ENCODE peak calls at places on chromosomes 3 and 15, in ten cellular contexts. S is GM23338; P is psoas muscle; V is H9; Y is mammary epithelial cell; E is CD8-positive, alpha-beta T cell; I is transverse colon; Z is pancreas; Q is ovary; L is kidney. C is an unnamed sample.

GRCh38 chr3:170414202-170414663 is 4.4 kb upstream of the CLDN11 start:
- DNase-seq in V (no peak), I (no peak), Q (no peak), Z (no peak), S (peak), Y (peak), P (no peak), E (peak), L (no peak), C (no peak)

GRCh38 chr3:64716110-64716509 is 28.3 kb upstream of the ADAMTS9 start:
- DNase-seq in E (no peak), L (no peak), I (no peak), Q (no peak), V (no peak), S (no peak), P (no peak), Y (no peak), Z (no peak), C (no peak)

GRCh38 chr3:120198305-120198878 is 86.6 kb downstream of the GPR156 start:
- DNase-seq in L (no peak), V (no peak), P (no peak), S (no peak), Z (no peak), Y (peak), I (no peak), E (no peak), Q (no peak), C (no peak)

GRCh38 chr15:86115138-86115801 is 35.6 kb downstream of the AGBL1 start:
- DNase-seq in Q (no peak), I (no peak), Z (no peak), S (peak), V (no peak), Y (no peak), L (no peak), E (no peak), P (no peak), C (no peak)

GRCh38 chr3:150142936-150143335 is 172.2 kb upstream of the PFN2 start:
- DNase-seq in I (no peak), Z (no peak), P (no peak), E (no peak), S (no peak), Y (no peak), L (no peak), Q (no peak), V (no peak), C (no peak)

GRCh38 chr15:98503970-98504369 is 144.4 kb upstream of the IGF1R start:
- DNase-seq in L (no peak), P (no peak), V (no peak), Y (no peak), S (no peak), Z (no peak), I (no peak), Q (no peak), E (no peak), C (no peak)

GRCh38 chr3:149621218-149622005 is 36.4 kb downstream of the WWTR1 start:
- DNase-seq in I (no peak), Y (peak), E (no peak), L (no peak), Q (no peak), P (no peak), V (no peak), S (peak), Z (no peak), C (no peak)

GRCh38 chr3:152968388-152969024 is 133.6 kb downstream of the P2RY1 start:
- DNase-seq in V (no peak), Z (no peak), E (no peak), L (no peak), Y (peak), Q (no peak), I (no peak), P (no peak), S (no peak), C (no peak)

GRCh38 chr3:143090486-143090885 is 29.1 kb upstream of the CHST2 start:
- DNase-seq in Y (no peak), Q (no peak), E (no peak), V (no peak), I (no peak), Z (no peak), L (no peak), S (no peak), P (peak), C (no peak)

GRCh38 chr3:177928156-177928555 is 608.1 kb upstream of the KCNMB2 start:
- DNase-seq in P (no peak), Y (peak), Q (no peak), S (no peak), L (no peak), Z (no peak), V (no peak), E (no peak), I (no peak), C (no peak)

GRCh38 chr3:134035836-134036235 is 6.1 kb upstream of the SLCO2A1 start:
- DNase-seq in I (no peak), E (no peak), L (no peak), Q (no peak), V (peak), Y (no peak), P (no peak), S (no peak), Z (no peak), C (no peak)

GRCh38 chr3:87227835-87228144 is 681 bp downstream of the CHMP2B start:
- DNase-seq in Q (no peak), Z (no peak), E (no peak), Y (no peak), P (no peak), S (peak), V (no peak), L (no peak), I (no peak), C (no peak)

GRCh38 chr15:40042791-40043320 is 3.9 kb upstream of the SRP14 start:
- DNase-seq in V (no peak), I (no peak), Y (no peak), Z (no peak), P (no peak), E (no peak), L (no peak), S (no peak), Q (no peak), C (no peak)

GRCh38 chr15:67049351-67050044 is 15.9 kb upstream of the SMAD3 start:
- DNase-seq in E (no peak), P (no peak), S (no peak), Q (no peak), Y (peak), L (peak), Z (no peak), V (no peak), I (peak), C (peak)

GRCh38 chr3:112531358-112531781 is 30.4 kb downstream of the ATG3 start:
- DNase-seq in P (no peak), S (peak), Z (no peak), Q (no peak), E (no peak), I (no peak), Y (no peak), V (no peak), L (no peak), C (no peak)

GRCh38 chr3:54146383-54147239 is 24.3 kb downstream of the CACNA2D3 start:
- DNase-seq in I (peak), L (peak), V (peak), P (peak), S (peak), Y (peak), Q (peak), Z (peak), E (no peak), C (peak)

DNA sequence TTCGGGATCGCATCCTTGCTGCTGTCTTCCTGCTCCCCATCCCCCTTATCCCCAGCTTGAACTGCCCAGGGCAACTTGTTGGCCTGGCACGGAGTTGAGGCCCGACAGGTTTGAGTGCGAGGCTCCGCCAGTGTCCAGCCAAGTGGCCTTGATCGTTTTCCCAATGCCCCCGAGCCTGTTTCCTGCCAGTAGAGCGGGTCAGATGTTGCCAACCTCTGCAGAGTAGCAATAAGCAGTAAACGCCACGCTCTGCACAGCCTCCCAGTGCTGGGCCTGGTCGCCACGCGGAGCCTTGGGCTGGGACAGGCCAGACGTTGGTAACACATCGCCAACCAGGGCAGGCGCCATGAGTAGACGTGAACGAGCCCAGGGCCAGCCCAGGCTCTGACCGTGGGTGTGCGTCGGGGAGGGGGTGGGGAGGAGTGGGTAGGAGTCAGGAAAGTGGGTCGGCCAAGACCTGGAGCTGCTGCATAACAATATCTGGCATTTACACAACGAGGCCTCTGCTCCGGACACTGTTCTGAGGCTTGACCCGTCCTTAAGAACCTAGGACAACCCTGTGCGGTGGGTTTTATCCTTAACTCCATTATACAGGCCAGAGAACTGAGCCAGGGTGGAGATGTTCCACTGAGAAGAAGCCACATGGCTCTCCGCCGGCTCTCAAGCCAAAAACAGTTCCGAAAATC is 444 bp upstream of the ABHD14A start:
- DNase-seq in L (peak), Y (no peak), S (no peak), P (peak), Q (peak), I (peak), Z (peak), V (no peak), E (no peak), C (no peak)
- TF ChIP-seq CTCF in L (no peak), Y (no peak), S (no peak), P (no peak), Q (no peak), I (no peak), Z (no peak), V (no peak), E (no peak), C (peak)

DNA sequence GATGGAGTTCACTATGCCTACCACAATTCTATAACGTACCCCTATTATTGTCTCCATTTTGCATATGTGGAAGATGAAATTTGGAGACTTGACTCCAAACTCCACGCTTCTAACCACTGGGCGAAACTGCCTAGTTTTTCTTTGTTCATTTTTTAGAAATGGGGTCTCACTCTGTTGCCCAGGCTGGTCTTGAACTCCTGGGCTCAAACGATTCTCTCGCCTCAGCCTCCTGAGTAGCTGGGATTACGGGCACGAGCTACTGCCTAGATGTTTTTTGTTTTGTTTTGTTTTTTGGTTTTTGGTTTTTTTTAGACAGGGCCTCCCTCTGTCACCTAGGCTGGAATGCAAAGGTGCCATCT is 584 bp upstream of the RPL32 start:
- DNase-seq in Q (no peak), E (no peak), Y (no peak), I (no peak), P (no peak), V (no peak), L (no peak), Z (no peak), S (no peak), C (no peak)
- TF ChIP-seq CTCF in Q (no peak), E (peak), Y (no peak), I (no peak), P (no peak), V (peak), L (no peak), Z (no peak), S (no peak), C (no peak)

DNA sequence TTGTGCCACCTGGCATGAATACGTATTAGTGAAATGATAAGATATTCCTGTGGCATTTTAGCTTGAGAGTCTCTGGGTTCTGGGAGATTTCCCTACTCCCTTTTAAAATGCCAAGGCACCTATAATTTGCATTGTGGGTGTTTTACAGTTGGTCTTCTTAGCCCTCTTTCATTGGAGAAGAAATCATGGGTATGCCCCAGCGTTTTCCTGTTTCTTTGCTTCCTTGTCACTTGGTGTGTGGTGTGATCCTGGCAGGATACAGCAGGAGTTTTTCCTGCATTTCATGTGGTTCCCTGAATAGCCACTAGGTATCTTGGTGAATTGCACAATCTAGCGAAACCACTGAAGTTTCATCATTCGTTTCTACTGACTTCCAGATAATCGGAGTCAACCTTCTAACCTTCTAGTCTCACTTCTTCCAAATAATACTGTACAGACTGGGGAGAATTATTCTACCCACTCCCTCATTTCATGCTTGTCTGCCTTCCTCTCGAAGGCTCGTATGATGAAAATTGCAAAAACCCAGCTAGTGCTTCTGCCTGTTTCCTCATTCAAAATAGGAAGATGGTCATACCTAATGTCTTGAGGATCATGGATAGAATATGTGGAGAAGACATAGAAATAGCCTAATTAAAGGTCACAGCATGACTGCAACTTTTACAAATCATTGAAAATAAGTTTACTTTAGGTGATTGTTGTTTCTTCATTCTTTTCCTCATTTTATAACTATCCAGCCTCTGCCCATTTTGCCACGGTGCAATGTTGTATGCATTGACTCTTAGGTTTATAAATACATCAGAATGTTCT is 2.7 kb downstream of the BHLHE40 start:
- DNase-seq in Z (no peak), Q (no peak), L (no peak), I (no peak), S (peak), Y (peak), E (no peak), V (no peak), P (no peak), C (peak)
- TF ChIP-seq CTCF in Z (peak), Q (peak), L (no peak), I (peak), S (no peak), Y (peak), E (no peak), V (peak), P (peak), C (peak)

GRCh38 chr3:58237940-58238681 is 519 bp downstream of the ABHD6 start:
- DNase-seq in E (peak), Z (peak), L (peak), V (peak), S (peak), Q (peak), I (peak), Y (peak), P (peak), C (peak)

GRCh38 chr3:58236527-58237237 is 910 bp upstream of the ABHD6 start:
- DNase-seq in Z (no peak), V (no peak), S (peak), Y (no peak), I (peak), P (no peak), L (peak), E (no peak), Q (no peak), C (peak)

GRCh38 chr3:58238830-58239229 is 1.2 kb downstream of the ABHD6 start:
- DNase-seq in V (no peak), I (no peak), P (no peak), Y (no peak), S (no peak), Q (no peak), E (no peak), Z (no peak), L (no peak), C (no peak)

GRCh38 chr3:58235970-58236369 is 1.6 kb upstream of the ABHD6 start:
- DNase-seq in S (no peak), Z (no peak), P (no peak), Q (no peak), E (no peak), L (no peak), I (no peak), V (no peak), Y (no peak), C (no peak)

DNA sequence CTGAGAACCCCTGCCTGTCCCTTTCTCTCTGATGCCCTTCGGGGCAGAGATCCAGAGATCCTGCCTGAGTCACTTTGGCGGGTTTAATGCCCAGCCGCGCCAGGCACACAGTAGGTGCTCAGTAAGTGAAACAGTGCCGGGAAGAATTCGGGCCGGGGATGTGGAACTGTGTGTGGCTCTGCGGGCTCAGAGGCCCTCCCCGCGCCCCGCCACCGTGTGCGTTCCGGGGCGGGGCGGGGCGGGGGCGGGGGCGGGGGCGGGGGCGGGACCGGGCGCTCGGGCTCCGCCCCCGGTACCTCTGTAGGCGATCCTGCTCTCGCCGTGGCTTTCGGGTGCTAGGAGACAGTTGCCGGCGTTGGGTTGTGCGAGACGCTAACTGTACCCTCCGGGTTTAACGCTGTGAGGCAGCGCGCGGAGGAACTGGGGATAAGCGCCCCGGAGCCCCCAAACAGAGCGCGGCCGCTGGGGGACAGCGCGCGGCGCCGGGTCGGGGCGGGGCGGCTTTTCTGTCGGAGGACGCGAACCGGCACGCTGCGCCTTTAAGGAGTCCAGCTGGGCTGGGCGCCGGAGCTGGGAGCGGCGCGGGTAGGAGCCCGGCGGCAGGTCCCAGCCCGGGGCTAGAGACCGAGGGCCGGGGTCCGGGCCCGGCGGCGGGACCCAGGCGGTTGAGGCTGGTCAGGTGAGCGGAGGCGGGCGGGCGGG is at the start of gene ABHD6:
- DNase-seq in Z (peak), P (peak), Q (peak), Y (peak), L (peak), V (peak), I (peak), S (peak), E (peak), C (peak)
- TF ChIP-seq CTCF in Z (no peak), P (no peak), Q (no peak), Y (peak), L (peak), V (peak), I (peak), S (peak), E (no peak), C (peak)

GRCh38 chr3:1987983-1988382 is 110.7 kb upstream of the CNTN4 start:
- DNase-seq in Z (peak), E (no peak), I (peak), L (no peak), P (no peak), Y (no peak), V (no peak), S (peak), Q (no peak), C (peak)
- TF ChIP-seq CTCF in Z (no peak), E (no peak), I (peak), L (peak), P (no peak), Y (peak), V (peak), S (peak), Q (no peak), C (peak)

DNA sequence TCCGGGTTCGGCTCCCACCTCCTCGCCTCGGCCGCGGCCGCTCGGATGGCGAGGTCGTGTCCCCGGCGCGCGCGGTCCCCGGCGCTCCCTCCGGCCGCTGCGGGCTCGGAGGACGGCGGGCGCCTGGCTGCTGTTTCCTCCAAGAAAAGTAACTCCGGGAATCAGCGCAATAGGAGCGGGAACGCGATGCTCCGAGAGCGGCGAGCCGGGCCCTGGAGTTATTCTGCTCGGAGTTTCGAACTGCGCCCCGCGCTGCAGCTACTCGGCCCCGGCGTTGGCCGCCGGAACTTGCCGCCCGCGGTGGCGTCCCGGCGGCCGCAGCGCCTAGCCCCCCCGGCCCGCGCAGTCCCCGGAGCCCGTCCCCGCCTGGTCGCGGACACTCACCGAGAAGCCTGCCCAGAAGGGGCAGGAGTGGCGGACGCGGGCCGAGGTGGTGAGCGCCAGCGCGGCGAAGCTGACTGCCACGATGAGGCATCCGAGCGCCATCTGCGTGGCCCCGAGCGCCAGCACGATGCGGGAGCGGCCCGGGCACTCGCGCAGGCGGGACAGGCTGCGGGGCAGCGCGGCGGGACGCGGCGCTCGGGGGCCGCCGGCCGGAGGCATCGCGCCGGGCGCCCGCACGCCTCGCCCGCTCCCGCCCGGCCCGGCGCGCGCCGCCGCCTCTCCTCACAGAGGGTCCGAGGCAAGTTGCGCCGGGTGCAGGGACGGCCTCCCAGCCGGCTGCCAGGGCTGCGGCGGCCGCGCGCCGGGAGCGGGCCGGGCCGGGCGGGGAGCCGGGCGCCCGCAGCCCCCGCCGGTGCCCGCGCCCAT is 251.9 kb downstream of the TJP1 start:
- DNase-seq in L (peak), V (no peak), E (no peak), Q (no peak), S (peak), I (peak), Z (peak), Y (no peak), P (no peak), C (no peak)
- TF ChIP-seq CTCF in L (no peak), V (no peak), E (no peak), Q (no peak), S (no peak), I (no peak), Z (no peak), Y (no peak), P (no peak), C (no peak)

DNA sequence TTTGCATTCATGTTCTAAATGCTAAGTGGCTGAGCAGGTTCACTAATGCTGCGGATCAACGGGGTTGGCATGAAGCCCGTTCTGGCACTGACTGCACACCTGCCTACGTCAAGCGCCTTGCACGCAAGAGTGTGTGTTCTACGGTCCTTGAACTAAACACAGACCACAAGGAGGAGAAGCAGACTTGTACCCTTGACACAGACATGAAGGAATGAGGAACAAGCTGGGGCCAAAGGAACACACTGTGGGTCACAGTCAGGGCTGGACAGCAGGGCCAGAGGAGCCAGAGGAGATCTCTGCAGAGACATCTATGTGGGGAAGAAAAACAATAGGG is 48.0 kb upstream of the LDHAL6B start:
- DNase-seq in Q (no peak), V (no peak), Z (no peak), S (no peak), E (no peak), L (peak), P (no peak), I (no peak), Y (no peak), C (no peak)
- TF ChIP-seq CTCF in Q (no peak), V (no peak), Z (no peak), S (no peak), E (no peak), L (no peak), P (no peak), I (no peak), Y (no peak), C (no peak)